ENCODE peak calls at places on chromosome 6, in nine cellular contexts. D is tibial nerve, T is NB4, C is testis, B is stomach, M is endothelial cell of umbilical vein, R is heart left ventricle, H is A549, N is suprapubic skin. J is an unnamed sample.

GRCh38 chr6:7307533-7307932 is 5.5 kb downstream of the SSR1 start:
- DNase-seq in D (no peak), T (no peak), C (no peak), B (no peak), M (no peak), R (no peak), H (no peak), N (no peak), J (no peak)

GRCh38 chr6:105519954-105520353 is 117.1 kb upstream of the PREP start:
- DNase-seq in D (no peak), T (no peak), C (no peak), B (no peak), M (no peak), R (no peak), H (peak; percentile 6), N (no peak), J (no peak)

GRCh38 chr6:68572525-68572924 is 62.6 kb upstream of the ADGRB3 start:
- DNase-seq in D (no peak), T (peak; percentile 71), C (peak; percentile 46), B (no peak), M (no peak), R (no peak), H (no peak), N (no peak), J (no peak)

GRCh38 chr6:143160008-143160407 is 99.3 kb downstream of the AIG1 start:
- DNase-seq in D (no peak), T (no peak), C (no peak), B (no peak), M (no peak), R (no peak), H (no peak), N (no peak), J (no peak)

GRCh38 chr6:41470341-41471063 is 75.7 kb upstream of the FOXP4 start:
- DNase-seq in D (peak; percentile 55), T (peak; percentile 90), C (peak; percentile 32), B (peak; percentile 47), M (no peak), R (no peak), H (no peak), N (peak; percentile 72), J (peak; percentile 31)

GRCh38 chr6:36350681-36351091 is 14.0 kb upstream of the BNIP5 start:
- DNase-seq in D (no peak), T (no peak), C (peak; percentile 85), B (peak; percentile 34), M (peak; percentile 97), R (no peak), H (no peak), N (no peak), J (no peak)

GRCh38 chr6:291148-291696 is 1.1 kb upstream of the DUSP22 start:
- DNase-seq in D (no peak), T (peak; percentile 33), C (no peak), B (no peak), M (no peak), R (no peak), H (peak; percentile 13), N (peak; percentile 68), J (no peak)

GRCh38 chr6:15336905-15337583 is 91.2 kb downstream of the JARID2 start:
- DNase-seq in D (no peak), T (no peak), C (no peak), B (no peak), M (no peak), R (no peak), H (no peak), N (no peak), J (no peak)

GRCh38 chr6:156948807-156949206 is 171.6 kb downstream of the ARID1B start:
- DNase-seq in D (no peak), T (peak; percentile 22), C (no peak), B (no peak), M (peak; percentile 44), R (no peak), H (no peak), N (no peak), J (no peak)

GRCh38 chr6:161029195-161029809 is 37.7 kb downstream of the MAP3K4 start:
- DNase-seq in D (peak; percentile 29), T (peak; percentile 67), C (no peak), B (no peak), M (no peak), R (no peak), H (no peak), N (no peak), J (no peak)

GRCh38 chr6:46821348-46821992 is 28.3 kb downstream of the MEP1A start:
- DNase-seq in D (no peak), T (peak; percentile 5), C (no peak), B (no peak), M (no peak), R (no peak), H (no peak), N (no peak), J (no peak)

GRCh38 chr6:8087870-8088269 is 14.5 kb downstream of the EEF1E1 start:
- DNase-seq in D (no peak), T (no peak), C (no peak), B (no peak), M (no peak), R (no peak), H (no peak), N (no peak), J (no peak)

GRCh38 chr6:153130515-153131036 is 506 bp downstream of the RGS17 start:
- DNase-seq in D (no peak), T (no peak), C (no peak), B (no peak), M (no peak), R (no peak), H (no peak), N (no peak), J (no peak)

GRCh38 chr6:5981274-5982026 is 25.3 kb downstream of the NRN1 start:
- DNase-seq in D (no peak), T (no peak), C (no peak), B (no peak), M (no peak), R (no peak), H (no peak), N (no peak), J (no peak)

GRCh38 chr6:40348591-40348990 is 238.6 kb downstream of the LRFN2 start:
- DNase-seq in D (no peak), T (no peak), C (peak; percentile 7), B (no peak), M (no peak), R (no peak), H (no peak), N (peak; percentile 18), J (no peak)

GRCh38 chr6:4355241-4355640 is 219.9 kb upstream of the ECI2 start:
- DNase-seq in D (no peak), T (no peak), C (no peak), B (peak; percentile 18), M (peak; percentile 61), R (no peak), H (peak; percentile 65), N (no peak), J (no peak)

GRCh38 chr6:42104095-42104806 is 38.2 kb downstream of the C6orf132 start:
- DNase-seq in D (peak; percentile 61), T (peak; percentile 87), C (peak; percentile 88), B (peak; percentile 59), M (peak; percentile 64), R (peak; percentile 55), H (no peak), N (no peak), J (peak; percentile 39)

GRCh38 chr6:26105109-26105730 is 18.0 kb downstream of the HFE start:
- DNase-seq in D (no peak), T (no peak), C (no peak), B (no peak), M (no peak), R (no peak), H (no peak), N (no peak), J (no peak)

DNA sequence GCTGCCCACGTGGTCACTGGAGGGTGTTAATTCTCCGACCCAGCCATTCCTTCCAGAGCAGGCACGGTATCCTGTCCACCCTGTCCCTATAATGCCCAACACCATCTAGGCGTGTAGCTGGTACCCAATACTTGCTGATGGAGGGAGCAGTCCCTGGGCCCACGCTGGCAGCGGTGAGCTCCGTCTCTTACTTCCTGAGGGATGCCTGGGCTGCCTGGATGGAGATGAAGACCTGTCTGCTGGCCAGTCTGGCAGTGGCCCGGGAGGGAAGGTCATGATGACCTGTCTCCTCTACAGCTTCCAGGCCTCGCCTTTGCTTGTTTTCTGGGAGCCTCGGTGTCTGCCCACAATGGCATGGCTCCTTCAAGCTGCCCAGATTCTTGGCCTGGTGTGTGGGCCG is 297.9 kb upstream of the SUPT3H start:
- DNase-seq in D (no peak), T (no peak), C (no peak), B (no peak), M (no peak), R (no peak), H (no peak), N (no peak), J (no peak)
- H3K4me3 ChIP-seq in D (no peak overlapping the region), T (no peak overlapping the region), C (no peak overlapping the region), B (no peak overlapping the region), M (no peak overlapping the region), R (no peak overlapping the region), H (no peak overlapping the region), N (no peak overlapping the region), J (no peak overlapping the region)

DNA sequence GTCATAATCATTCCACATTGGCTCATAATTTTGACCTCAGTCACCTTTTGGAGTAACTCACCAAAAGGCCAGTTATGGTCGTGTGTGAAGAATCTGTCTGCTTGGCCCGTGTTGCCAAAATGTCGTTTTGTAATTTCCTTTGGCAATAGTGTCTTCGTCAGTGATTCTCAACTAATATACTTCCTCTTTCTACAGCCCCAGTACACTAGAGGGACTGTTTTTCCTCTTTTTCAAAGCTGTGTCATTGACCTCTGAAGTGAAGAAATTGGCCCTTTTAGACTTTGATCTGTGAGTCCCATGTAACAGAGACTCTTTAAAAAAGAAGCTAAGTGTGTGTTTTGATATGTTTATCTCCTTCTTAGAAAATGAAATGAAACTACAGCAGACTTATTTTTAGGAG is 5.2 kb downstream of the FOXO3 start:
- DNase-seq in D (peak; percentile 84), T (peak; percentile 94), C (peak; percentile 60), B (no peak), M (peak; percentile 69), R (peak; percentile 58), H (no peak), N (peak; percentile 82), J (peak; percentile 58)
- TF ChIP-seq CTCF in D (no peak), T (no peak), C (peak; percentile 29), B (no peak), M (no peak), R (peak; percentile 8), H (no peak), N (no peak), J (no peak)

GRCh38 chr6:43687437-43688347 is at the start of gene MRPS18A:
- DNase-seq in D (peak; percentile 75), T (peak; percentile 84), C (peak; percentile 90), B (peak; percentile 88), M (peak; percentile 71), R (peak; percentile 85), H (peak; percentile 74), N (peak; percentile 89), J (peak; percentile 82)
- TF ChIP-seq POLR2A in D (no peak), T (peak; percentile 76), C (no peak), B (no peak), M (peak; percentile 92), R (peak; percentile 35), H (peak; percentile 62), N (peak; percentile 35), J (peak; percentile 75)

DNA sequence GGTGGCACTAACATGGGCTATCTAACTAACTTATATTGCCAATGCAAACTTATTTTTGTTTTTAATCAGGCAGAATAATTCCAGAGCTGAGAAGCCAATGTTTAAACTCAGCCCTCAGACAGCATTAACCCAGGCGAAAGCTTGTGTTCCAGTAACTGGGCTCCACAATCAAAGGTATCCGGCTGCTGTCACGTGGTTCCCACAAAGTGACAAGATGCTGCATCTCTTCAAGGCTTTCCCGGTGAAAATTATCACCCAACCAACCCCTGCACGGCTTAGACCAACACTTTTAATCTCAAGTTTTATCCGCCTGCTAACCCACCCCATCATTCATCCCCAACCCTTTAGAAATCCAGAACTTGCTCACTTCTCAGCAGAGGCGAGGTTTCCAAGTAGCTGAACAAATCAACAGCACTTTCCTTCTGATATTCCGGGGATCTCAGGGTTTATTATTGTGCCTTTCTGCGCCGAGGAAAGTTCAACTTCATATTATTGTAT is 874 bp downstream of the MTCL3 start:
- DNase-seq in D (no peak), T (no peak), C (no peak), B (no peak), M (no peak), R (no peak), H (peak; percentile 22), N (no peak), J (no peak)
- H3K4me3 ChIP-seq in D (no peak overlapping the region), T (no peak overlapping the region), C (no peak overlapping the region), B (no peak overlapping the region), M (no peak overlapping the region), R (no peak overlapping the region), H (peak overlapping the region; percentile 72), N (peak overlapping the region; percentile 24), J (no peak overlapping the region)